ENCODE peak calls at places on chromosomes 7 and 10, in four cellular contexts. L is PC-3, Q is cardiac muscle cell, N is left ventricle myocardium inferior. U is an unnamed sample.

GRCh38 chr7:105765846-105766245 is 110.6 kb downstream of the ATXN7L1 start:
- DNase-seq in L (no peak), Q (no peak), N (no peak), U (no peak)

GRCh38 chr10:48364659-48365405 is 58.4 kb downstream of the MAPK8 start:
- DNase-seq in L (peak; percentile 82), Q (peak; percentile 88), N (no peak), U (no peak)

GRCh38 chr7:139452948-139453672 is 30.4 kb downstream of the KLRG2 start:
- DNase-seq in L (no peak), Q (peak; percentile 39), N (no peak), U (no peak)

GRCh38 chr10:111445709-111446108 is 368.9 kb downstream of the ADRA2A start:
- DNase-seq in L (no peak), Q (no peak), N (no peak), U (no peak)

GRCh38 chr10:52623761-52624160 is 148.8 kb downstream of the MBL2 start:
- DNase-seq in L (no peak), Q (peak; percentile 61), N (no peak), U (no peak)

GRCh38 chr10:70584366-70584765 is 18.2 kb downstream of the PRF1 start:
- DNase-seq in L (no peak), Q (no peak), N (no peak), U (no peak)

GRCh38 chr7:55493416-55493815 is 78.9 kb downstream of the VOPP1 start:
- DNase-seq in L (peak; percentile 11), Q (no peak), N (no peak), U (no peak)

GRCh38 chr10:123622381-123622780 is 43.8 kb upstream of the GPR26 start:
- DNase-seq in L (no peak), Q (no peak), N (no peak), U (no peak)

GRCh38 chr10:52571018-52571417 is 201.6 kb downstream of the MBL2 start:
- DNase-seq in L (no peak), Q (no peak), N (no peak), U (no peak)

GRCh38 chr7:92633211-92633906 is 43.2 kb upstream of the FAM133B start:
- DNase-seq in L (peak; percentile 91), Q (peak; percentile 93), N (no peak), U (no peak)

GRCh38 chr7:22356010-22356854 is 722 bp downstream of the RAPGEF5 start:
- DNase-seq in L (peak; percentile 26), Q (no peak), N (no peak), U (no peak)

GRCh38 chr7:620885-621284 is 101.2 kb upstream of the PDGFA start:
- DNase-seq in L (no peak), Q (no peak), N (no peak), U (no peak)

GRCh38 chr10:13089345-13089744 is 10.6 kb upstream of the OPTN start:
- DNase-seq in L (no peak), Q (no peak), N (no peak), U (no peak)

GRCh38 chr10:71829171-71829570 is 21.9 kb downstream of the PSAP start:
- DNase-seq in L (no peak), Q (peak; percentile 32), N (no peak), U (no peak)

GRCh38 chr10:86961481-86962091 is 3.2 kb downstream of the SNCG start:
- DNase-seq in L (peak; percentile 25), Q (no peak), N (no peak), U (peak; percentile 38)

GRCh38 chr10:5596611-5597341 is 69.6 kb downstream of the ASB13 start:
- DNase-seq in L (peak; percentile 46), Q (no peak), N (no peak), U (no peak)

GRCh38 chr7:98641646-98642489 is 24.8 kb downstream of the NPTX2 start:
- DNase-seq in L (no peak), Q (peak; percentile 17), N (no peak), U (no peak)

GRCh38 chr7:78770422-78771410 is 682.8 kb downstream of the MAGI2 start:
- DNase-seq in L (no peak), Q (no peak), N (no peak), U (no peak)

GRCh38 chr10:128005858-128006257 is 99.0 kb downstream of the PTPRE start:
- DNase-seq in L (no peak), Q (no peak), N (no peak), U (no peak)

GRCh38 chr10:31467791-31468535 is 148.9 kb downstream of the ZEB1 start:
- DNase-seq in L (peak; percentile 65), Q (no peak), N (no peak), U (peak; percentile 24)

GRCh38 chr7:44595934-44596635 is 10.3 kb upstream of the OGDH start:
- DNase-seq in L (no peak), Q (peak; percentile 76), N (no peak), U (no peak)

GRCh38 chr7:128221929-128222403 is 19.1 kb upstream of the LEP start:
- DNase-seq in L (peak; percentile 79), Q (peak; percentile 22), N (no peak), U (no peak)

GRCh38 chr7:96397936-96398596 is 76.2 kb upstream of the SLC25A13 start:
- DNase-seq in L (no peak), Q (peak; percentile 6), N (no peak), U (no peak)

GRCh38 chr10:26357203-26357602 is 80.9 kb upstream of the APBB1IP start:
- DNase-seq in L (no peak), Q (no peak), N (no peak), U (no peak)

GRCh38 chr7:157436763-157437480 is 100.1 kb downstream of the DNAJB6 start:
- DNase-seq in L (no peak), Q (no peak), N (no peak), U (no peak)

GRCh38 chr7:28662236-28662635 is 249.9 kb downstream of the CREB5 start:
- DNase-seq in L (no peak), Q (no peak), N (no peak), U (no peak)

GRCh38 chr10:109778993-109779392 is 144.3 kb downstream of the XPNPEP1 start:
- DNase-seq in L (no peak), Q (no peak), N (no peak), U (no peak)

GRCh38 chr10:35882422-35883150 is 240.5 kb upstream of the FZD8 start:
- DNase-seq in L (no peak), Q (no peak), N (no peak), U (no peak)

GRCh38 chr10:70518695-70519094 is 40.1 kb downstream of the PALD1 start:
- DNase-seq in L (peak; percentile 93), Q (no peak), N (no peak), U (no peak)

GRCh38 chr7:99840136-99840869 is 12.5 kb downstream of the CYP3A43 start:
- DNase-seq in L (peak; percentile 13), Q (no peak), N (no peak), U (no peak)

GRCh38 chr10:43026039-43026973 is 50.6 kb upstream of the RET start:
- DNase-seq in L (peak; percentile 86), Q (no peak), N (no peak), U (peak; percentile 48)

GRCh38 chr7:32937344-32938174 is 19.7 kb upstream of the FKBP9 start:
- DNase-seq in L (no peak), Q (peak; percentile 61), N (peak; percentile 49), U (no peak)

GRCh38 chr7:36670585-36671431 is 53.5 kb downstream of the AOAH start:
- DNase-seq in L (peak; percentile 82), Q (peak; percentile 77), N (no peak), U (peak; percentile 35)

GRCh38 chr10:117002206-117002605 is 2.8 kb downstream of the SHTN1 start:
- DNase-seq in L (no peak), Q (no peak), N (no peak), U (no peak)

GRCh38 chr10:107031981-107032699 is 132.4 kb downstream of the SORCS1 start:
- DNase-seq in L (no peak), Q (no peak), N (no peak), U (no peak)

GRCh38 chr10:125868372-125868975 is 12.6 kb downstream of the DHX32 start:
- DNase-seq in L (peak; percentile 74), Q (peak; percentile 59), N (no peak), U (no peak)

GRCh38 chr10:101071266-101071884 is 9.6 kb downstream of the KAZALD1 start:
- DNase-seq in L (no peak), Q (peak; percentile 42), N (peak; percentile 30), U (no peak)

GRCh38 chr10:17229967-17230682 is 2.1 kb downstream of the VIM start:
- DNase-seq in L (peak; percentile 70), Q (peak; percentile 83), N (peak; percentile 82), U (peak; percentile 84)

GRCh38 chr10:21191512-21191911 is 294.4 kb upstream of the NEBL start:
- DNase-seq in L (peak; percentile 90), Q (no peak), N (no peak), U (no peak)

GRCh38 chr7:135678612-135679575 is 16.6 kb downstream of the STMP1 start:
- DNase-seq in L (peak; percentile 90), Q (peak; percentile 58), N (no peak), U (peak; percentile 56)

GRCh38 chr7:48035301-48035966 is at the start of gene C7orf57:
- DNase-seq in L (peak; percentile 83), Q (peak; percentile 91), N (peak; percentile 93), U (peak; percentile 93)
- TF ChIP-seq CTCF in L (no peak), Q (no peak), N (peak; percentile 47), U (no peak)

GRCh38 chr10:78934499-78934898 is 134.3 kb upstream of the ZMIZ1 start:
- DNase-seq in L (no peak), Q (no peak), N (no peak), U (no peak)
- H3K4me1 ChIP-seq in L (peaks cover 27% of the 10 kb centered on the region), Q (peaks cover 8% of the 10 kb centered on the region), N (peaks cover 69% of the 10 kb centered on the region), U (no peaks in the 10 kb centered on the region)

GRCh38 chr7:91067266-91067665 is 197.0 kb upstream of the FZD1 start:
- DNase-seq in L (no peak), Q (no peak), N (no peak), U (no peak)
- H3K4me3 ChIP-seq in L (no peak overlapping the region), Q (no peak overlapping the region), N (no peak overlapping the region), U (no peak overlapping the region)

GRCh38 chr10:131072651-131073468 is 238.7 kb downstream of the TCERG1L start:
- DNase-seq in L (no peak), Q (no peak), N (no peak), U (no peak)

GRCh38 chr10:131076341-131076740 is 235.2 kb downstream of the TCERG1L start:
- DNase-seq in L (no peak), Q (no peak), N (no peak), U (no peak)

GRCh38 chr10:131073469-131074060 is 238.0 kb downstream of the TCERG1L start:
- DNase-seq in L (no peak), Q (no peak), N (no peak), U (no peak)

GRCh38 chr10:131075218-131075770 is 236.2 kb downstream of the TCERG1L start:
- DNase-seq in L (no peak), Q (no peak), N (no peak), U (no peak)

DNA sequence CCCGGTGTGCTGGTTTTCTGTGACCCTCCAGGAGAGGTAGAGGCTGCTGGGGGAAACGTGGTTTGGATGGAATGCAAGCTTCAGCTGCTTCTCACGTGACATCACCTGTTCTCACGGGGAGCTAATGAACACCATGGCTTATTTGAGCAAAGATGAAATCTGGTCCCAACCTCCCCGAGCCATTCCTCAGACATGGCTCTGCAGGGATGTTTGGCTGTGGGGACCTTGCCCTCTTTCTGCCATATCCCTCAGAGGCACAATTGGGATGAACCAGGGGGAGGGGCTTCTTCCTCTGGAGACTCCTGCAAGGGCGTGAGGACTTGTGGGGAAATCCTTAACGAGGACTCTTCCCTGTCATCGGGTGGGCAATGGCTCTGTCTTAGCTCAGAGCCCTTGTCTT is 236.8 kb downstream of the TCERG1L start:
- DNase-seq in L (no peak), Q (no peak), N (no peak), U (no peak)
- TF ChIP-seq CTCF in L (no peak), Q (no peak), N (no peak), U (no peak)

U was measured in right lobe of liver.